ENCODE peak calls at places on chromosomes 1 and 21, in six cellular contexts. X, H, P, L, G and J are unnamed samples.

GRCh38 chr1:163054056-163054706 is 15.0 kb upstream of the RGS4 start:
- DNase-seq in X (peak; percentile 49), G (no peak), P (no peak), H (no peak), L (no peak), J (no peak)

GRCh38 chr1:50333595-50333974 is 89.7 kb downstream of the DMRTA2 start:
- DNase-seq in L (peak; percentile 39), X (peak; percentile 2), G (peak; percentile 81), P (peak; percentile 48), H (no peak), J (no peak)

GRCh38 chr1:40610156-40610555 is 55.3 kb downstream of the RIMS3 start:
- DNase-seq in L (no peak), P (no peak), H (no peak), G (no peak), X (no peak), J (no peak)

GRCh38 chr1:223717123-223717522 is 4.8 kb downstream of the CAPN2 start:
- DNase-seq in L (no peak), H (no peak), G (no peak), P (no peak), X (no peak), J (no peak)

GRCh38 chr1:27864264-27864895 is 8.0 kb upstream of the THEMIS2 start:
- DNase-seq in P (peak; percentile 86), X (no peak), H (peak; percentile 62), G (no peak), L (no peak), J (no peak)

GRCh38 chr1:53891021-53891420 is 1.4 kb upstream of the YIPF1 start:
- DNase-seq in P (no peak), X (no peak), H (no peak), L (no peak), G (no peak), J (no peak)

GRCh38 chr1:12095822-12096263 is 32.7 kb downstream of the TNFRSF8 start:
- DNase-seq in G (peak; percentile 72), X (peak; percentile 56), H (peak; percentile 2), P (no peak), L (no peak), J (no peak)

GRCh38 chr1:24343412-24344089 is 24.4 kb downstream of the GRHL3 start:
- DNase-seq in X (no peak), H (no peak), L (no peak), P (no peak), G (no peak), J (no peak)

GRCh38 chr1:11653616-11654570 is at the start of gene FBXO2:
- DNase-seq in P (no peak), L (no peak), H (no peak), G (no peak), X (peak; percentile 9), J (no peak)

GRCh38 chr1:188719735-188720134 is 1757.9 kb downstream of the BRINP3 start:
- DNase-seq in G (no peak), H (no peak), L (no peak), P (no peak), X (no peak), J (no peak)

GRCh38 chr1:108100148-108100547 is 100.0 kb downstream of the SLC25A24 start:
- DNase-seq in G (no peak), P (no peak), X (no peak), H (no peak), L (no peak), J (no peak)

GRCh38 chr1:207920481-207921050 is 9.6 kb upstream of the CD34 start:
- DNase-seq in G (no peak), X (no peak), H (no peak), P (no peak), L (no peak), J (no peak)

GRCh38 chr21:25569084-25569483 is 38.2 kb downstream of the MRPL39 start:
- DNase-seq in P (no peak), H (no peak), X (no peak), L (no peak), G (no peak), J (no peak)

GRCh38 chr1:225617479-225617878 is 35.4 kb downstream of the ENAH start:
- DNase-seq in H (no peak), G (no peak), X (peak; percentile 51), P (no peak), L (no peak), J (no peak)

GRCh38 chr1:221283532-221283931 is 404.3 kb downstream of the HLX start:
- DNase-seq in L (no peak), X (no peak), G (no peak), P (no peak), H (no peak), J (no peak)

GRCh38 chr1:184504695-184505338 is 118.0 kb downstream of the C1orf21 start:
- DNase-seq in P (no peak), H (no peak), L (no peak), G (no peak), X (no peak), J (no peak)

GRCh38 chr1:17013598-17014320 is 2.0 kb upstream of the ATP13A2 start:
- DNase-seq in P (peak; percentile 97), L (peak; percentile 58), H (no peak), G (no peak), X (peak; percentile 59), J (no peak)

GRCh38 chr21:19607983-19608668 is 1204.5 kb upstream of the TMPRSS15 start:
- DNase-seq in G (no peak), X (no peak), H (no peak), L (no peak), P (no peak), J (no peak)

GRCh38 chr1:17365271-17365670 is 6.7 kb upstream of the PADI6 start:
- DNase-seq in X (no peak), L (no peak), H (no peak), G (no peak), P (peak; percentile 60), J (no peak)

GRCh38 chr1:180966310-180966709 is 53.6 kb downstream of the KIAA1614 start:
- DNase-seq in H (no peak), G (no peak), P (no peak), L (no peak), X (no peak), J (no peak)

GRCh38 chr1:236507022-236507700 is 16.6 kb upstream of the LGALS8 start:
- DNase-seq in H (no peak), L (no peak), G (no peak), X (peak; percentile 78), P (no peak), J (no peak)

GRCh38 chr21:42830456-42831455 is 48.6 kb downstream of the WDR4 start:
- DNase-seq in X (no peak), G (peak; percentile 64), H (no peak), P (no peak), L (no peak), J (no peak)

GRCh38 chr1:9203623-9204022 is 31.0 kb upstream of the H6PD start:
- DNase-seq in P (no peak), G (no peak), X (no peak), L (no peak), H (no peak), J (no peak)

GRCh38 chr1:186806477-186806876 is 22.3 kb upstream of the PLA2G4A start:
- DNase-seq in X (peak; percentile 14), G (peak; percentile 56), P (peak; percentile 42), L (no peak), H (no peak), J (no peak)

GRCh38 chr1:176033879-176034278 is 173.2 kb downstream of the COP1 start:
- DNase-seq in L (no peak), X (peak; percentile 19), H (no peak), G (no peak), P (no peak), J (no peak)

GRCh38 chr1:204169871-204170270 is 3.7 kb upstream of the REN start:
- DNase-seq in H (no peak), G (no peak), P (no peak), X (no peak), L (no peak), J (no peak)

GRCh38 chr1:160625725-160626498 is 20.9 kb downstream of the SLAMF1 start:
- DNase-seq in L (no peak), P (peak; percentile 21), H (no peak), X (no peak), G (no peak), J (no peak)

GRCh38 chr1:92886886-92887419 is 55.1 kb downstream of the RPL5 start:
- DNase-seq in G (no peak), X (no peak), L (no peak), P (no peak), H (no peak), J (no peak)

GRCh38 chr1:39436842-39437241 is 54.6 kb upstream of the BMP8A start:
- DNase-seq in H (no peak), X (no peak), G (no peak), P (no peak), L (no peak), J (no peak)

GRCh38 chr1:232764458-232765231 is 40.6 kb upstream of the MAP10 start:
- DNase-seq in P (no peak), H (no peak), L (no peak), G (no peak), X (no peak), J (no peak)

GRCh38 chr1:55478742-55479141 is 263.6 kb upstream of the USP24 start:
- DNase-seq in X (peak; percentile 40), L (no peak), H (no peak), P (no peak), G (peak; percentile 69), J (no peak)

GRCh38 chr1:168506204-168506819 is 37.5 kb downstream of the XCL2 start:
- DNase-seq in G (no peak), L (no peak), X (peak; percentile 80), H (no peak), P (no peak), J (no peak)
- H3K27ac ChIP-seq in G (no peak overlapping the region), L (no peak overlapping the region), X (peak overlapping the region; percentile 53), H (no peak overlapping the region), P (peak overlapping the region; percentile 93), J (peak overlapping the region; percentile 60)

DNA sequence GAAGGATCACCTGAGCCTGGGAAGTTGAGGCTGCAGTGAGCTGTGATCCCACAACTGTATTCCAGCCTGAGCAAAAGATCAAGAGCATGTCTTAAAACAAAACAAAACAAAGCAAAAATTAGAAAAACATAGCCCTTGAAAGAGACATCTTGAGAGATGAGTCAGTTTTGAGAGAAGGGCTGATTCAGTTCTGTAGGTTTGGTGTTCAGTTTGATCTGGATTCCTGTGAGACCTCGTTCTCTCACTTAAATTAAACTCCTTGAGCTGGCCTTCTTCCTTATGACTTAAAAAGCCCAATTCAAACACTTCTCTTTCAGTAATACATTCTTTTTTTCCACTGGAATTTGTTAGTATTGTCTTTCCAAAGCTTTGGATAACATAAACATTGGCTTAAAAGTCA is 164.2 kb downstream of the NRIP1 start:
- DNase-seq in H (no peak), G (no peak), P (no peak), X (peak; percentile 78), L (no peak), J (no peak)
- H3K27ac ChIP-seq in H (no peak overlapping the region), G (no peak overlapping the region), P (no peak overlapping the region), X (peak overlapping the region; percentile 49), L (no peak overlapping the region), J (peak overlapping the region; percentile 66)

DNA sequence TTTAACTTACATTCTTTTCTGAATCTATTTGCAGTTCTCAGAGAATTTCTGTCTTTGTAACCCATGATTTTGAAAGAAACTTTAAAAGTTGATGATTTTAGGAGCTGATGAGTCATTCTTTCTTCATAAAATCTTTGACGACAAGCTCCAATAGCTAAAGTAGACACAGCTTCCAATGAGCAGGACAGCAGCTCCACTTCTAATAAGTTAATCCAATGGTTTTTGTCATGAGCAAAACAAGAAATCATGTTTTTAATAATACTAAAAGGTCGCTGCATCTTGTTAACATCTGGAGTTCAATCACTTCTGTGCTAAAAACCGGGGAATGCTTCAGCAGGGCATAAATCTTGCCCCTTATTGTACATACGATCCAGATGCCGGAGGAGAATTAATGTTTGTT is 48.9 kb upstream of the GORAB start:
- DNase-seq in P (no peak), L (no peak), X (no peak), G (no peak), H (no peak), J (no peak)
- H3K27ac ChIP-seq in P (no peak overlapping the region), L (no peak overlapping the region), X (no peak overlapping the region), G (no peak overlapping the region), H (no peak overlapping the region), J (no peak overlapping the region)

GRCh38 chr1:10556430-10557005 is 81.8 kb downstream of the PEX14 start:
- DNase-seq in G (no peak), X (no peak), P (no peak), H (no peak), L (no peak), J (no peak)
- H3K27ac ChIP-seq in G (peak overlapping the region; percentile 84), X (no peak overlapping the region), P (no peak overlapping the region), H (no peak overlapping the region), L (no peak overlapping the region), J (no peak overlapping the region)